ENCODE peak calls at places on chromosomes 5 and 9, in five cellular contexts. P, R, A, G and V are unnamed samples.

GRCh38 chr5:132765311-132766019 is 11.6 kb downstream of the SEPTIN8 start:
- DNase-seq in A (no peak), G (no peak), R (no peak), P (no peak), V (no peak)

GRCh38 chr5:168647083-168647482 is 67.9 kb upstream of the PANK3 start:
- DNase-seq in P (no peak), A (no peak), R (no peak), G (no peak), V (no peak)

GRCh38 chr5:108212775-108213346 is 169.0 kb downstream of the FBXL17 start:
- DNase-seq in A (no peak), P (no peak), R (no peak), G (peak), V (peak)

GRCh38 chr5:177384134-177384533 is at the start of gene SLC34A1:
- DNase-seq in G (no peak), R (no peak), A (no peak), P (no peak), V (no peak)

GRCh38 chr5:74355456-74355855 is 285.1 kb downstream of the ENC1 start:
- DNase-seq in P (no peak), A (no peak), G (no peak), R (no peak), V (no peak)

GRCh38 chr5:10133830-10134229 is 115.9 kb downstream of the ATPSCKMT start:
- DNase-seq in G (peak), A (no peak), R (no peak), P (no peak), V (no peak)

GRCh38 chr9:13728121-13728520 is 448.6 kb upstream of the MPDZ start:
- DNase-seq in A (peak), P (no peak), G (no peak), R (no peak), V (no peak)

GRCh38 chr9:86902606-86903460 is 44.5 kb downstream of the GAS1 start:
- DNase-seq in A (no peak), G (no peak), R (no peak), P (no peak), V (no peak)

GRCh38 chr5:173010547-173011464 is 27.2 kb downstream of the ATP6V0E1 start:
- DNase-seq in P (peak), G (peak), R (no peak), A (no peak), V (no peak)

GRCh38 chr9:106350777-106351176 is 512.2 kb upstream of the ZNF462 start:
- DNase-seq in P (no peak), A (no peak), G (no peak), R (no peak), V (no peak)